ENCODE peak calls at places on chromosomes 12 and 14, in four cellular contexts. P is sigmoid colon, T is AG10803, K is lower leg skin. Q is an unnamed sample.

GRCh38 chr12:26692417-26692816 is 140.6 kb downstream of the ITPR2 start:
- DNase-seq in P (no peak), T (no peak), K (no peak), Q (no peak)

GRCh38 chr12:30357712-30358111 is 338.0 kb downstream of the IPO8 start:
- DNase-seq in P (no peak), T (no peak), K (no peak), Q (no peak)

GRCh38 chr12:6752181-6752930 is 585 bp downstream of the MLF2 start:
- DNase-seq in P (peak), T (peak), K (peak), Q (no peak)

GRCh38 chr14:75961662-75962061 is 20.1 kb downstream of the TGFB3 start:
- DNase-seq in P (no peak), T (no peak), K (no peak), Q (no peak)

GRCh38 chr14:103118663-103119404 is 4.4 kb upstream of the TNFAIP2 start:
- DNase-seq in P (peak), T (no peak), K (peak), Q (no peak)

GRCh38 chr12:65699251-65699650 is 125.0 kb upstream of the HMGA2 start:
- DNase-seq in P (no peak), T (peak), K (no peak), Q (no peak)

GRCh38 chr14:104549536-104550339 is 29.8 kb upstream of the C14orf180 start:
- DNase-seq in P (peak), T (no peak), K (no peak), Q (no peak)

GRCh38 chr14:102893452-102893851 is 29.0 kb upstream of the AMN start:
- DNase-seq in P (peak), T (peak), K (peak), Q (no peak)

GRCh38 chr14:54435500-54435981 is 5.6 kb downstream of the CNIH1 start:
- DNase-seq in P (no peak), T (peak), K (no peak), Q (no peak)

GRCh38 chr14:97456958-97457357 is 659.8 kb downstream of the VRK1 start:
- DNase-seq in P (no peak), T (peak), K (no peak), Q (no peak)

GRCh38 chr12:58487280-58488141 is 432.8 kb downstream of the LRIG3 start:
- DNase-seq in P (no peak), T (peak), K (no peak), Q (no peak)

GRCh38 chr12:122354958-122355641 is 67.4 kb downstream of the CLIP1 start:
- DNase-seq in P (no peak), T (no peak), K (no peak), Q (no peak)

GRCh38 chr12:70459786-70460185 is 93.7 kb downstream of the KCNMB4 start:
- DNase-seq in P (no peak), T (no peak), K (no peak), Q (no peak)

GRCh38 chr14:87805315-87805723 is 187.7 kb downstream of the GALC start:
- DNase-seq in P (no peak), T (peak), K (no peak), Q (no peak)

GRCh38 chr12:69024907-69025306 is 91.9 kb upstream of the CPM start:
- DNase-seq in P (no peak), T (no peak), K (no peak), Q (no peak)

GRCh38 chr12:57765003-57765697 is 1.7 kb downstream of the CYP27B1 start:
- DNase-seq in P (no peak), T (no peak), K (no peak), Q (no peak)

GRCh38 chr12:129393357-129393937 is 510.4 kb downstream of the TMEM132D start:
- DNase-seq in P (no peak), T (no peak), K (no peak), Q (no peak)

GRCh38 chr12:31118831-31119530 is 45.3 kb downstream of the DDX11 start:
- DNase-seq in P (no peak), T (no peak), K (no peak), Q (no peak)

GRCh38 chr12:114903394-114903748 is 219.4 kb upstream of the TBX3 start:
- DNase-seq in P (no peak), T (peak), K (no peak), Q (no peak)

GRCh38 chr12:63862187-63863107 is 17.9 kb downstream of the SRGAP1 start:
- DNase-seq in P (no peak), T (peak), K (no peak), Q (no peak)

GRCh38 chr14:34911209-34912150 is 36.3 kb upstream of the BAZ1A start:
- DNase-seq in P (no peak), T (peak), K (no peak), Q (no peak)

GRCh38 chr12:5715076-5715475 is 230.0 kb downstream of the ANO2 start:
- DNase-seq in P (no peak), T (no peak), K (no peak), Q (no peak)

GRCh38 chr12:76080017-76080728 is 4.3 kb downstream of the NAP1L1 start:
- DNase-seq in P (no peak), T (peak), K (no peak), Q (no peak)

GRCh38 chr14:74610866-74611671 is 968 bp downstream of the LTBP2 start:
- DNase-seq in P (no peak), T (peak), K (no peak), Q (no peak)

GRCh38 chr12:11785722-11786121 is 136.2 kb downstream of the ETV6 start:
- DNase-seq in P (no peak), T (peak), K (no peak), Q (no peak)

GRCh38 chr12:11779286-11779685 is 129.8 kb downstream of the ETV6 start:
- DNase-seq in P (no peak), T (peak), K (no peak), Q (no peak)

GRCh38 chr12:11786638-11787365 is 137.3 kb downstream of the ETV6 start:
- DNase-seq in P (no peak), T (no peak), K (no peak), Q (no peak)

GRCh38 chr12:11780521-11781101 is 131.1 kb downstream of the ETV6 start:
- DNase-seq in P (no peak), T (no peak), K (no peak), Q (no peak)

GRCh38 chr12:11782914-11783420 is 133.5 kb downstream of the ETV6 start:
- DNase-seq in P (no peak), T (no peak), K (no peak), Q (no peak)
- TF ChIP-seq CTCF in P (no peak), T (no peak), K (no peak), Q (no peak)

DNA sequence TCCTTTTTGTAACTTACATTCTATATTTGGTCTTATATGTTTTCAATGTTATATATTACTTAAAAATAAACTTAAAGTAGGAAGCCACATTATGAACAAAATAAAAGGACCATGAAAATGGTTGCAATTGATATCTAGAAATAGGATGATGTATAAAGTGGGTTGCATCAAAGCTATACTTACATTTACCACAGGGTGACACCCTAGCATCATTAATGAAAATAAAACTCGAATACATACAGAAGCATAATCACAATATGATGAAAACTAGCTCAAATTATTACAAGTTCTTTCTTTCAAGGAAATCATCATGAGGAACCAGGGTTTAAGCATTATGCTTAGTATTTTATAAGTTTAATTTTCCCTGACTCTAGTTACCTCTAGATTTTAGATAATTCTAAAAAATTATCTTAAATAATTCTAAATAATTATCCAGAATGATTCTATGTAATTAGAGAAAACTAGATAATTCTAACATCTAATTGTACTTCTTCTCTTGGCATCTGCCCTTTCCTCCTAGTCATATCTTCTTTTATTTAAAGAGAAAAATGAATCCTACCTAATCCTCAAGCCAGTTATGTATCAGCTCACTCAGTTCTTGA is 31.2 kb downstream of the TAS2R7 start:
- DNase-seq in P (no peak), T (peak), K (no peak), Q (no peak)
- TF ChIP-seq CTCF in P (peak), T (peak), K (no peak), Q (peak)

DNA sequence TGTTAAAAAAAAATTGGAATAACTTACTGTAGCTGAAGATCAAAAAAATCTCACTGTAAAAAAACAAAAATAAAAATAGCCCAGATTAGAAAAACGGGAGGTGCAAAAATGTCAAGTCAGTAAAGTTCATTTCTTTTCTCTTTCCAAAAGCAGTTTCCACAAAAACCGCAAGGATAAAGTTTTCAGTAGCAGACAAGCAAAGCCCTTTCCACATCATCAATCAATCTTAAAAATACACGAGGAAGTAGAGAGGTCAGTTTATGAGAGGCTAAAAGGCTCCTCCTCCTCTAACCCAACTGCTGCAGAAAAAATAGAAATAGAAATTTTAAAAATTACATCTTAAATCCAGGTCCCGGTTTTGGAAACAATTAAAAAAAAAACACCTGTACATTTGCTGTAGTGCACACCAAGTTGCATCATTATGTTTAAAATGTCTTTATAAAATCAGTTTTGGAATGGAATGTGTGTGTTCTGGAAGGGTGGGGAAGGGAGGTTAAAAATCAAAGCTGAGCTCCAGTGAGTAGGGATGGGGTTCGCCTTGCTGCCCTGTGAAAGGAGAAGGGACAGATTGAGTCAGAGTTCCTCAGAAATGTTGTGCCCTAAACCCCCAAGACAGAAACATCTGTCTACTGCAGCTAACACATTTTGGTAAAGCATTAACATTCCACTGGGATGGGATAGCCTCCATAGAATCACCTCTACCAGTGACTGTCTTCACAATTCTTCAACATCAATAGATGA is 5.8 kb downstream of the HNRNPC start:
- DNase-seq in P (no peak), T (peak), K (no peak), Q (no peak)
- TF ChIP-seq CTCF in P (no peak), T (no peak), K (no peak), Q (no peak)

GRCh38 chr12:47864646-47865235 is 40.1 kb downstream of the VDR start:
- DNase-seq in P (no peak), T (no peak), K (no peak), Q (no peak)
- TF ChIP-seq CTCF in P (no peak), T (no peak), K (no peak), Q (no peak)

GRCh38 chr12:49014547-49014946 is 4.0 kb downstream of the PRKAG1 start:
- DNase-seq in P (no peak), T (peak), K (no peak), Q (no peak)
- TF ChIP-seq CTCF in P (no peak), T (peak), K (no peak), Q (peak)

GRCh38 chr12:121209629-121210572 is at the start of gene P2RX4:
- DNase-seq in P (peak), T (peak), K (peak), Q (no peak)
- TF ChIP-seq CTCF in P (no peak), T (no peak), K (no peak), Q (peak)

DNA sequence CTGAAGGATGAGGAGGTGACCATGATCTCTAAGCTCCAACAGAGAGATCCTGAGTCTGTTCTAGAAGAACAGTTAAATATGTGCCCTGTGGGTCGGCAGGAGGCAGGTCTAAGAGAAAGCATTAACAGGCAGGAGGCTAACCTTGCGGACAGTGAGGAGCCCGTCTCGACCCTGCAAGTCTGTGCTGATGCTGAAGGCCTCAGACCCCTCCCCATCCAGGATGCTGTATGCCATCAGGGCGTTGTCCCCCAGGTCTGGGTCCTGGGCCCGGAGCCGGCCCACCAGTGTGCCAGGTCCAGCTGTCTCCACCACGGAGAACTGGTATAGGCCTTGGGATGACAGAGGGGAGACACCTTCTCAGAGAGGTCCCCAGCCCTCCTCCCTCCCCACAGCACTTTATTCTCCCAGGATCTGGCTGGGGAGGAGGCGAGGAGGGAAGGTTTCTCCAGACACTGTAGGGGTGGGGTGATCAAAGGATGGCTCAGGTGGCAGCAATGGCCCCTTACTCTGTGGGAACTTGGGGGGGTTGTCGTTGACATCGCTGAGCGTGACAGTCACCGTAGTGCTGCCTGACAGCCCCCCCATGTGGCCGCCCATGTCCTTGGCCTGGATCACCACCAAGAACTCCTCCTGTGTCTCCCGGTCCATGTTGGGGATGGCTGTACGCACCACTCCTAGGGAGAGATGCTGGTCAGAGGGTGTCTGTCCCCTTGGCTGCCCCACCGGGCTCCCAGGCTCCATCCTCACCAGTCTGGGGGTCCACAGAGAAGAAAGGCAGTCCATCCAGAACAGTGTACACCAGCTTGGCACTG is 3.1 kb downstream of the CDH24 start:
- DNase-seq in P (no peak), T (no peak), K (no peak), Q (no peak)
- TF ChIP-seq CTCF in P (no peak), T (peak), K (no peak), Q (peak)